ENCODE peak calls at places on chromosomes 12 and 14, in five cellular contexts. Z is fibroblast of pulmonary artery; S is activated CD4-positive, alpha-beta T cell treated with anti-CD3 and anti-CD28 coated beads, Interleukin-2, amount 10 ng/mL, durations not matched to agents 7 days and 5 days; W is KG1; J is left ventricle myocardium superior. N is an unnamed sample.

GRCh38 chr12:51357374-51358047 is 11.0 kb upstream of the CELA1 start:
- DNase-seq in W (no peak), S (no peak), J (no peak), Z (no peak), N (no peak)

GRCh38 chr14:100078997-100079561 is 13.9 kb downstream of the EVL start:
- DNase-seq in Z (peak; percentile 37), W (peak; percentile 61), J (no peak), S (peak; percentile 93), N (peak; percentile 73)

GRCh38 chr12:20213851-20214250 is 154.5 kb upstream of the PDE3A start:
- DNase-seq in Z (peak; percentile 62), J (no peak), S (no peak), W (no peak), N (peak; percentile 7)

GRCh38 chr14:35806006-35806907 is 2.8 kb downstream of the RALGAPA1 start:
- DNase-seq in S (no peak), Z (no peak), J (no peak), W (no peak), N (no peak)

GRCh38 chr12:95607642-95608041 is 56.4 kb upstream of the USP44 start:
- DNase-seq in S (no peak), Z (no peak), J (no peak), W (no peak), N (no peak)

GRCh38 chr14:34051966-34052657 is 101.2 kb upstream of the EGLN3 start:
- DNase-seq in S (no peak), J (no peak), W (no peak), Z (peak; percentile 71), N (peak; percentile 75)

GRCh38 chr12:127046467-127046866 is 1220.5 kb upstream of the TMEM132C start:
- DNase-seq in W (no peak), J (no peak), S (no peak), Z (no peak), N (no peak)

GRCh38 chr14:94974422-94974821 is 182.9 kb downstream of the DICER1 start:
- DNase-seq in J (no peak), Z (no peak), W (no peak), S (no peak), N (no peak)

GRCh38 chr12:117261267-117261666 is 71.0 kb upstream of the FBXO21 start:
- DNase-seq in S (no peak), W (no peak), Z (no peak), J (no peak), N (no peak)

GRCh38 chr12:65533177-65533883 is 254.8 kb downstream of the MSRB3 start:
- DNase-seq in W (no peak), Z (peak; percentile 29), J (no peak), S (no peak), N (peak; percentile 83)

GRCh38 chr12:99529966-99530365 is 117.6 kb upstream of the GARIN6 start:
- DNase-seq in W (no peak), S (no peak), Z (no peak), J (no peak), N (peak; percentile 29)

GRCh38 chr12:93896427-93896826 is 219.3 kb downstream of the CRADD start:
- DNase-seq in W (no peak), Z (no peak), J (no peak), S (no peak), N (no peak)

GRCh38 chr12:16324772-16325171 is 22.7 kb upstream of the MGST1 start:
- DNase-seq in J (no peak), S (no peak), W (no peak), Z (no peak), N (no peak)

GRCh38 chr14:84144166-84144565 is 1385.8 kb upstream of the FLRT2 start:
- DNase-seq in J (no peak), Z (peak; percentile 32), S (no peak), W (no peak), N (peak; percentile 39)

GRCh38 chr12:51070004-51070403 is 13.4 kb downstream of the CSRNP2 start:
- DNase-seq in W (no peak), J (no peak), Z (peak; percentile 50), S (no peak), N (peak; percentile 69)

GRCh38 chr14:61438860-61439765 is 117.7 kb downstream of the PRKCH start:
- DNase-seq in S (peak; percentile 60), W (peak; percentile 6), J (peak; percentile 36), Z (peak; percentile 82), N (peak; percentile 76)

GRCh38 chr12:13278249-13278787 is 81.8 kb downstream of the EMP1 start:
- DNase-seq in J (peak; percentile 87), S (peak; percentile 50), Z (peak; percentile 73), W (no peak), N (peak; percentile 60)

GRCh38 chr14:104879983-104880565 is 15.0 kb downstream of the CEP170B start:
- DNase-seq in S (no peak), J (no peak), Z (no peak), W (no peak), N (no peak)

GRCh38 chr12:47838286-47838931 is 18.7 kb upstream of the HDAC7 start:
- DNase-seq in W (no peak), Z (peak; percentile 57), J (no peak), S (peak; percentile 57), N (peak; percentile 71)

GRCh38 chr12:6363330-6364036 is 11.9 kb downstream of the SCNN1A start:
- DNase-seq in S (peak; percentile 59), W (no peak), Z (peak; percentile 64), J (peak; percentile 88), N (peak; percentile 64)

GRCh38 chr14:63193236-63193635 is 11.0 kb upstream of the RHOJ start:
- DNase-seq in Z (no peak), S (no peak), J (no peak), W (no peak), N (no peak)

GRCh38 chr12:51449569-51450246 is 25.1 kb downstream of the SLC4A8 start:
- DNase-seq in S (no peak), Z (no peak), J (no peak), W (no peak), N (no peak)

GRCh38 chr12:119115296-119115905 is 63.3 kb upstream of the HSPB8 start:
- DNase-seq in Z (peak; percentile 61), S (peak; percentile 38), W (peak; percentile 8), J (no peak), N (peak; percentile 48)

GRCh38 chr14:64942531-64943111 is at the start of gene GPX2:
- DNase-seq in W (no peak), S (no peak), Z (no peak), J (no peak), N (no peak)

GRCh38 chr14:50786821-50787464 is 44.0 kb downstream of the NIN start:
- DNase-seq in Z (no peak), S (no peak), J (no peak), W (no peak), N (no peak)

GRCh38 chr14:68938515-68939423 is 40.3 kb downstream of the ACTN1 start:
- DNase-seq in J (no peak), S (no peak), W (no peak), Z (peak; percentile 51), N (peak; percentile 55)

GRCh38 chr14:52494444-52494843 is 57.9 kb downstream of the TXNDC16 start:
- DNase-seq in Z (peak; percentile 48), W (no peak), S (no peak), J (no peak), N (no peak)

GRCh38 chr12:127570793-127571360 is 696.1 kb upstream of the TMEM132C start:
- DNase-seq in J (no peak), Z (no peak), W (no peak), S (no peak), N (peak; percentile 34)

GRCh38 chr14:68598621-68599447 is 194.0 kb downstream of the ZFP36L1 start:
- DNase-seq in W (no peak), S (no peak), Z (peak; percentile 98), J (peak; percentile 81), N (peak; percentile 90)

GRCh38 chr14:76694106-76694505 is 67.2 kb upstream of the VASH1 start:
- DNase-seq in J (no peak), S (no peak), Z (no peak), W (no peak), N (no peak)

GRCh38 chr14:102164241-102164641 is 24.5 kb downstream of the WDR20 start:
- DNase-seq in Z (peak; percentile 59), S (no peak), W (no peak), J (no peak), N (peak; percentile 57)

GRCh38 chr12:26062566-26062965 is 62.3 kb downstream of the BHLHE41 start:
- DNase-seq in W (no peak), J (no peak), Z (peak; percentile 62), S (no peak), N (peak; percentile 45)

GRCh38 chr12:13101854-13102375 is 1.6 kb downstream of the GSG1 start:
- DNase-seq in Z (no peak), W (no peak), J (no peak), S (no peak), N (peak; percentile 74)

GRCh38 chr14:56400426-56400825 is 179.2 kb upstream of the TMEM260 start:
- DNase-seq in Z (peak; percentile 67), S (no peak), W (no peak), J (no peak), N (no peak)

GRCh38 chr14:73422515-73422914 is 35.8 kb downstream of the NUMB start:
- DNase-seq in S (no peak), J (no peak), Z (no peak), W (no peak), N (peak; percentile 35)

GRCh38 chr14:80266930-80267329 is 55.6 kb upstream of the DIO2 start:
- DNase-seq in S (no peak), W (no peak), Z (no peak), J (no peak), N (no peak)

N was measured in mesenchymal stem cell.